ENCODE peak calls at places on chromosomes 2 and 18, in four cellular contexts. One of them, this sample, is unnamed.

GRCh38 chr2:111930875-111931274 is 32.5 kb downstream of the MERTK start:
- DNase-seq in A673: peak; percentile 46
- DNase-seq in substantia nigra: no peak
- DNase-seq in brain microvascular endothelial cell: peak; percentile 35
- DNase-seq in this sample: peak; percentile 32

GRCh38 chr18:57077786-57078552 is 68.9 kb upstream of the BOD1L2 start:
- DNase-seq in A673: no peak
- DNase-seq in substantia nigra: no peak
- DNase-seq in brain microvascular endothelial cell: no peak
- DNase-seq in this sample: no peak

GRCh38 chr2:67771380-67771779 is 291.4 kb downstream of the C1D start:
- DNase-seq in A673: no peak
- DNase-seq in substantia nigra: no peak
- DNase-seq in brain microvascular endothelial cell: no peak
- DNase-seq in this sample: no peak

GRCh38 chr18:31684279-31685096 is at the start of gene B4GALT6:
- DNase-seq in A673: no peak
- DNase-seq in substantia nigra: no peak
- DNase-seq in brain microvascular endothelial cell: peak; percentile 7
- DNase-seq in this sample: peak; percentile 76

GRCh38 chr2:182616471-182617393 is 99.3 kb upstream of the DNAJC10 start:
- DNase-seq in A673: no peak
- DNase-seq in substantia nigra: no peak
- DNase-seq in brain microvascular endothelial cell: peak; percentile 41
- DNase-seq in this sample: no peak

GRCh38 chr2:217444932-217445331 is 557.9 kb downstream of the TNS1 start:
- DNase-seq in A673: no peak
- DNase-seq in substantia nigra: no peak
- DNase-seq in brain microvascular endothelial cell: no peak
- DNase-seq in this sample: no peak

GRCh38 chr2:212548459-212548815 is 9.8 kb upstream of the ERBB4 start:
- DNase-seq in A673: peak; percentile 79
- DNase-seq in substantia nigra: no peak
- DNase-seq in brain microvascular endothelial cell: peak; percentile 56
- DNase-seq in this sample: peak; percentile 39

GRCh38 chr18:45560870-45561269 is 54.4 kb upstream of the SLC14A2 start:
- DNase-seq in A673: no peak
- DNase-seq in substantia nigra: no peak
- DNase-seq in brain microvascular endothelial cell: no peak
- DNase-seq in this sample: no peak

GRCh38 chr2:28833740-28834139 is 23.1 kb downstream of the SPDYA start:
- DNase-seq in A673: no peak
- DNase-seq in substantia nigra: no peak
- DNase-seq in brain microvascular endothelial cell: no peak
- DNase-seq in this sample: no peak

GRCh38 chr18:79612291-79613108 is 67.1 kb upstream of the CTDP1 start:
- DNase-seq in A673: no peak
- DNase-seq in substantia nigra: no peak
- DNase-seq in brain microvascular endothelial cell: no peak
- DNase-seq in this sample: no peak

GRCh38 chr18:54774423-54774822 is 53.9 kb upstream of the RAB27B start:
- DNase-seq in A673: no peak
- DNase-seq in substantia nigra: no peak
- DNase-seq in brain microvascular endothelial cell: no peak
- DNase-seq in this sample: no peak

GRCh38 chr2:166610180-166610919 is 116.3 kb upstream of the SCN7A start:
- DNase-seq in A673: no peak
- DNase-seq in substantia nigra: no peak
- DNase-seq in brain microvascular endothelial cell: no peak
- DNase-seq in this sample: no peak

GRCh38 chr2:201471732-201472395 is 20.3 kb downstream of the STRADB start:
- DNase-seq in A673: no peak
- DNase-seq in substantia nigra: no peak
- DNase-seq in brain microvascular endothelial cell: peak; percentile 4
- DNase-seq in this sample: no peak

GRCh38 chr2:88885679-88886402 is 194.4 kb downstream of the RPIA start:
- DNase-seq in A673: no peak
- DNase-seq in substantia nigra: no peak
- DNase-seq in brain microvascular endothelial cell: no peak
- DNase-seq in this sample: no peak

GRCh38 chr2:162473-163135 is 101.2 kb downstream of the SH3YL1 start:
- DNase-seq in A673: no peak
- DNase-seq in substantia nigra: no peak
- DNase-seq in brain microvascular endothelial cell: no peak
- DNase-seq in this sample: peak; percentile 5

GRCh38 chr18:79484661-79485621 is 89.2 kb downstream of the NFATC1 start:
- DNase-seq in A673: peak; percentile 84
- DNase-seq in substantia nigra: no peak
- DNase-seq in brain microvascular endothelial cell: peak; percentile 98
- DNase-seq in this sample: no peak

GRCh38 chr2:190640124-190640523 is 8.8 kb upstream of the NAB1 start:
- DNase-seq in A673: no peak
- DNase-seq in substantia nigra: no peak
- DNase-seq in brain microvascular endothelial cell: no peak
- DNase-seq in this sample: no peak

GRCh38 chr2:19746611-19747309 is 155.0 kb downstream of the TTC32 start:
- DNase-seq in A673: peak; percentile 35
- DNase-seq in substantia nigra: no peak
- DNase-seq in brain microvascular endothelial cell: no peak
- DNase-seq in this sample: no peak

GRCh38 chr2:240888890-240889573 is 6.9 kb downstream of the MAB21L4 start:
- DNase-seq in A673: no peak
- DNase-seq in substantia nigra: no peak
- DNase-seq in brain microvascular endothelial cell: no peak
- DNase-seq in this sample: no peak

GRCh38 chr2:39715095-39715494 is 49.4 kb downstream of the TMEM178A start:
- DNase-seq in A673: no peak
- DNase-seq in substantia nigra: no peak
- DNase-seq in brain microvascular endothelial cell: no peak
- DNase-seq in this sample: no peak

GRCh38 chr2:61460168-61460567 is 10.7 kb downstream of the USP34 start:
- DNase-seq in A673: peak; percentile 27
- DNase-seq in substantia nigra: no peak
- DNase-seq in brain microvascular endothelial cell: peak; percentile 84
- DNase-seq in this sample: peak; percentile 62

GRCh38 chr2:102049756-102050443 is 58.1 kb downstream of the IL1R2 start:
- DNase-seq in A673: no peak
- DNase-seq in substantia nigra: no peak
- DNase-seq in brain microvascular endothelial cell: no peak
- DNase-seq in this sample: no peak

GRCh38 chr18:35933982-35934381 is 38.5 kb upstream of the RMP24 start:
- DNase-seq in A673: no peak
- DNase-seq in substantia nigra: no peak
- DNase-seq in brain microvascular endothelial cell: no peak
- DNase-seq in this sample: peak; percentile 59

GRCh38 chr2:111975819-111976218 is 77.4 kb downstream of the MERTK start:
- DNase-seq in A673: no peak
- DNase-seq in substantia nigra: no peak
- DNase-seq in brain microvascular endothelial cell: no peak
- DNase-seq in this sample: peak; percentile 50

GRCh38 chr18:25594351-25594750 is 242.4 kb upstream of the ZNF521 start:
- DNase-seq in A673: no peak
- DNase-seq in substantia nigra: no peak
- DNase-seq in brain microvascular endothelial cell: peak; percentile 51
- DNase-seq in this sample: no peak

GRCh38 chr2:127743477-127744026 is 42.3 kb downstream of the SFT2D3 start:
- DNase-seq in A673: no peak
- DNase-seq in substantia nigra: no peak
- DNase-seq in brain microvascular endothelial cell: no peak
- DNase-seq in this sample: peak; percentile 11

GRCh38 chr2:189466046-189466445 is 24.8 kb downstream of the WDR75 start:
- DNase-seq in A673: no peak
- DNase-seq in substantia nigra: no peak
- DNase-seq in brain microvascular endothelial cell: no peak
- DNase-seq in this sample: no peak